ENCODE peak calls at places on chromosome 4, in ten cellular contexts. One of them, this sample, is unnamed.

GRCh38 chr4:137070614-137071013 is 461.7 kb downstream of the PCDH18 start:
- DNase-seq in endothelial cell: no peak
- DNase-seq in cardiac muscle cell: no peak
- DNase-seq in CD4-positive, alpha-beta T cell: no peak
- DNase-seq in prostate gland: no peak
- DNase-seq in mucosa of descending colon: peak
- DNase-seq in transverse colon: no peak
- DNase-seq in lower leg skin: no peak
- DNase-seq in left ventricle myocardium inferior: no peak
- DNase-seq in GM23338: peak
- DNase-seq in this sample: no peak

GRCh38 chr4:137968956-137969709 is 273.0 kb downstream of the SLC7A11 start:
- DNase-seq in endothelial cell: no peak
- DNase-seq in cardiac muscle cell: peak
- DNase-seq in CD4-positive, alpha-beta T cell: no peak
- DNase-seq in prostate gland: no peak
- DNase-seq in mucosa of descending colon: no peak
- DNase-seq in transverse colon: no peak
- DNase-seq in lower leg skin: no peak
- DNase-seq in left ventricle myocardium inferior: no peak
- DNase-seq in GM23338: no peak
- DNase-seq in this sample: no peak

GRCh38 chr4:48681856-48682255 is 98.2 kb downstream of the FRYL start:
- DNase-seq in endothelial cell: no peak
- DNase-seq in cardiac muscle cell: peak
- DNase-seq in CD4-positive, alpha-beta T cell: no peak
- DNase-seq in prostate gland: no peak
- DNase-seq in mucosa of descending colon: no peak
- DNase-seq in transverse colon: no peak
- DNase-seq in lower leg skin: no peak
- DNase-seq in left ventricle myocardium inferior: no peak
- DNase-seq in GM23338: peak
- DNase-seq in this sample: no peak

GRCh38 chr4:94457692-94458106 is 6.0 kb downstream of the PDLIM5 start:
- DNase-seq in endothelial cell: no peak
- DNase-seq in cardiac muscle cell: peak
- DNase-seq in CD4-positive, alpha-beta T cell: no peak
- DNase-seq in prostate gland: no peak
- DNase-seq in mucosa of descending colon: no peak
- DNase-seq in transverse colon: no peak
- DNase-seq in lower leg skin: no peak
- DNase-seq in left ventricle myocardium inferior: no peak
- DNase-seq in GM23338: peak
- DNase-seq in this sample: no peak

GRCh38 chr4:122894802-122895201 is 27.6 kb downstream of the NUDT6 start:
- DNase-seq in endothelial cell: no peak
- DNase-seq in cardiac muscle cell: no peak
- DNase-seq in CD4-positive, alpha-beta T cell: no peak
- DNase-seq in prostate gland: no peak
- DNase-seq in mucosa of descending colon: no peak
- DNase-seq in transverse colon: no peak
- DNase-seq in lower leg skin: no peak
- DNase-seq in left ventricle myocardium inferior: no peak
- DNase-seq in GM23338: no peak
- DNase-seq in this sample: no peak

GRCh38 chr4:89904524-89904923 is 9.9 kb downstream of the MMRN1 start:
- DNase-seq in endothelial cell: no peak
- DNase-seq in cardiac muscle cell: no peak
- DNase-seq in CD4-positive, alpha-beta T cell: no peak
- DNase-seq in prostate gland: no peak
- DNase-seq in mucosa of descending colon: no peak
- DNase-seq in transverse colon: no peak
- DNase-seq in lower leg skin: no peak
- DNase-seq in left ventricle myocardium inferior: no peak
- DNase-seq in GM23338: no peak
- DNase-seq in this sample: no peak

GRCh38 chr4:129994715-129995114 is 898.8 kb downstream of the C4orf33 start:
- DNase-seq in endothelial cell: no peak
- DNase-seq in cardiac muscle cell: no peak
- DNase-seq in CD4-positive, alpha-beta T cell: no peak
- DNase-seq in prostate gland: no peak
- DNase-seq in mucosa of descending colon: no peak
- DNase-seq in transverse colon: no peak
- DNase-seq in lower leg skin: no peak
- DNase-seq in left ventricle myocardium inferior: no peak
- DNase-seq in GM23338: no peak
- DNase-seq in this sample: no peak

GRCh38 chr4:38060829-38061431 is 100.7 kb downstream of the PTTG2 start:
- DNase-seq in endothelial cell: no peak
- DNase-seq in cardiac muscle cell: peak
- DNase-seq in CD4-positive, alpha-beta T cell: no peak
- DNase-seq in prostate gland: no peak
- DNase-seq in mucosa of descending colon: no peak
- DNase-seq in transverse colon: no peak
- DNase-seq in lower leg skin: no peak
- DNase-seq in left ventricle myocardium inferior: no peak
- DNase-seq in GM23338: no peak
- DNase-seq in this sample: no peak

GRCh38 chr4:113057891-113058290 is 8.4 kb downstream of the ANK2 start:
- DNase-seq in endothelial cell: no peak
- DNase-seq in cardiac muscle cell: no peak
- DNase-seq in CD4-positive, alpha-beta T cell: no peak
- DNase-seq in prostate gland: no peak
- DNase-seq in mucosa of descending colon: no peak
- DNase-seq in transverse colon: no peak
- DNase-seq in lower leg skin: no peak
- DNase-seq in left ventricle myocardium inferior: no peak
- DNase-seq in GM23338: no peak
- DNase-seq in this sample: no peak

GRCh38 chr4:46927201-46927600 is 18.2 kb upstream of the COX7B2 start:
- DNase-seq in endothelial cell: no peak
- DNase-seq in cardiac muscle cell: no peak
- DNase-seq in CD4-positive, alpha-beta T cell: no peak
- DNase-seq in prostate gland: no peak
- DNase-seq in mucosa of descending colon: no peak
- DNase-seq in transverse colon: no peak
- DNase-seq in lower leg skin: no peak
- DNase-seq in left ventricle myocardium inferior: no peak
- DNase-seq in GM23338: no peak
- DNase-seq in this sample: no peak

GRCh38 chr4:19329077-19329476 is 922.6 kb upstream of the SLIT2 start:
- DNase-seq in endothelial cell: no peak
- DNase-seq in cardiac muscle cell: no peak
- DNase-seq in CD4-positive, alpha-beta T cell: no peak
- DNase-seq in prostate gland: no peak
- DNase-seq in mucosa of descending colon: no peak
- DNase-seq in transverse colon: no peak
- DNase-seq in lower leg skin: no peak
- DNase-seq in left ventricle myocardium inferior: no peak
- DNase-seq in GM23338: no peak
- DNase-seq in this sample: no peak

GRCh38 chr4:159018062-159018629 is 84.7 kb upstream of the RAPGEF2 start:
- DNase-seq in endothelial cell: no peak
- DNase-seq in cardiac muscle cell: peak
- DNase-seq in CD4-positive, alpha-beta T cell: no peak
- DNase-seq in prostate gland: no peak
- DNase-seq in mucosa of descending colon: no peak
- DNase-seq in transverse colon: no peak
- DNase-seq in lower leg skin: no peak
- DNase-seq in left ventricle myocardium inferior: no peak
- DNase-seq in GM23338: no peak
- DNase-seq in this sample: no peak

GRCh38 chr4:52645315-52645714 is 13.8 kb downstream of the USP46 start:
- DNase-seq in endothelial cell: no peak
- DNase-seq in cardiac muscle cell: no peak
- DNase-seq in CD4-positive, alpha-beta T cell: no peak
- DNase-seq in prostate gland: no peak
- DNase-seq in mucosa of descending colon: no peak
- DNase-seq in transverse colon: no peak
- DNase-seq in lower leg skin: no peak
- DNase-seq in left ventricle myocardium inferior: no peak
- DNase-seq in GM23338: no peak
- DNase-seq in this sample: no peak

GRCh38 chr4:176303938-176304337 is 15.8 kb upstream of the SPCS3 start:
- DNase-seq in endothelial cell: no peak
- DNase-seq in cardiac muscle cell: no peak
- DNase-seq in CD4-positive, alpha-beta T cell: no peak
- DNase-seq in prostate gland: no peak
- DNase-seq in mucosa of descending colon: no peak
- DNase-seq in transverse colon: no peak
- DNase-seq in lower leg skin: no peak
- DNase-seq in left ventricle myocardium inferior: no peak
- DNase-seq in GM23338: peak
- DNase-seq in this sample: no peak

GRCh38 chr4:19735012-19735411 is 516.7 kb upstream of the SLIT2 start:
- DNase-seq in endothelial cell: no peak
- DNase-seq in cardiac muscle cell: peak
- DNase-seq in CD4-positive, alpha-beta T cell: no peak
- DNase-seq in prostate gland: no peak
- DNase-seq in mucosa of descending colon: no peak
- DNase-seq in transverse colon: no peak
- DNase-seq in lower leg skin: no peak
- DNase-seq in left ventricle myocardium inferior: no peak
- DNase-seq in GM23338: no peak
- DNase-seq in this sample: no peak

GRCh38 chr4:168832746-168833575 is 177.1 kb downstream of the CBR4 start:
- DNase-seq in endothelial cell: peak
- DNase-seq in cardiac muscle cell: no peak
- DNase-seq in CD4-positive, alpha-beta T cell: no peak
- DNase-seq in prostate gland: peak
- DNase-seq in mucosa of descending colon: peak
- DNase-seq in transverse colon: peak
- DNase-seq in lower leg skin: peak
- DNase-seq in left ventricle myocardium inferior: peak
- DNase-seq in GM23338: peak
- DNase-seq in this sample: no peak

GRCh38 chr4:57102050-57102564 is 8.1 kb downstream of the IGFBP7 start:
- DNase-seq in endothelial cell: no peak
- DNase-seq in cardiac muscle cell: peak
- DNase-seq in CD4-positive, alpha-beta T cell: no peak
- DNase-seq in prostate gland: no peak
- DNase-seq in mucosa of descending colon: no peak
- DNase-seq in transverse colon: peak
- DNase-seq in lower leg skin: no peak
- DNase-seq in left ventricle myocardium inferior: peak
- DNase-seq in GM23338: no peak
- DNase-seq in this sample: no peak

DNA sequence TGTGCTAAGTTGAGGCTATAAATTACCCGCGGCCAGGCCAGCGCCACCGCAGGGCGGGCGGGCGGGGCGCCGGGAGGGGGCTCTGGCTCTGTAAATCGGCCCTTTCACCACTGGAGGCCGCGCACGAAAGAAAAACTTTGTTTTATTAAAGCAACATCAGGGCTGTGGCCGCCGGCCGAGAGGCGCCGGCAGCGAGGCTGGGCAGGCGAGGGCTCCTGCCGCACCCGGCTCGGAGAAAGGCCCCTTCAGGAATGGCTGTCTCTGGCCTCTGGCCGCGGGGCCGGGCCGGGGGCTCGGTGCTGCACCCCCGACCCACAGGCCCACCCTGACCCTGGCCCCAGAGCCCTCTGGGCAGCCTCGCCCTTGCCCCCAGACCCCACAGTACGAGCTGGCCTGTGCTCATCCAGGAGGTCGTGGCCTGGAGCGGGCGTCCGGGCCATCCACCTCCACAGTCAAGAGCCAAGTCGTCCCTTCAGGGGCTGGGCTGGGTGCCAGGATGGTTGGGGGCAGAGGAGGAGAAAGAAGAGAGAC is 29.5 kb upstream of the FGFR3 start:
- DNase-seq in endothelial cell: no peak
- DNase-seq in cardiac muscle cell: peak
- DNase-seq in CD4-positive, alpha-beta T cell: no peak
- DNase-seq in prostate gland: no peak
- DNase-seq in mucosa of descending colon: no peak
- DNase-seq in transverse colon: peak
- DNase-seq in lower leg skin: no peak
- DNase-seq in left ventricle myocardium inferior: no peak
- DNase-seq in GM23338: no peak
- DNase-seq in this sample: no peak
- TF ChIP-seq CTCF in endothelial cell: no peak
- TF ChIP-seq CTCF in cardiac muscle cell: peak
- TF ChIP-seq CTCF in CD4-positive, alpha-beta T cell: no peak
- TF ChIP-seq CTCF in prostate gland: no peak
- TF ChIP-seq CTCF in mucosa of descending colon: no peak
- TF ChIP-seq CTCF in transverse colon: peak
- TF ChIP-seq CTCF in lower leg skin: no peak
- TF ChIP-seq CTCF in left ventricle myocardium inferior: peak
- TF ChIP-seq CTCF in GM23338: no peak
- TF ChIP-seq CTCF in this sample: peak

DNA sequence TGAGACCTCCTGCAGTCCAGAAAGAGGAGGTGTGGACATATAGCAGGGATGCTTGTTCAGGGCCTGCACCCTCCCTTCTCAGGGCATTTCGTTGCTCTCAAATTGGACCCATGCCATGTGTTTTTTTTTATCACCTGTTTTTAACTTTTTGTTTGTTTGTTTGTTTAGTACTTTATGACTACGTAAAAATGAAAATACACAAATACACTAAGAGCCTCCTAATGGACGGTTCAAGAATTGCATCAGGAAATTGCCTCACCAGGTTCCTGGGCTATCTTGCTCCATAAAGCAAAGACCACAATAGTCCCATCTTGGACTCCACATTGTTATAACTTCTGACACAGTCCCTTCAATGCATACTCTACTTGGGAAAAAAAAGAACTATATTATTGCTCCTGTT is 1685.9 kb upstream of the TENM3 start:
- DNase-seq in endothelial cell: no peak
- DNase-seq in cardiac muscle cell: no peak
- DNase-seq in CD4-positive, alpha-beta T cell: no peak
- DNase-seq in prostate gland: no peak
- DNase-seq in mucosa of descending colon: no peak
- DNase-seq in transverse colon: no peak
- DNase-seq in lower leg skin: no peak
- DNase-seq in left ventricle myocardium inferior: no peak
- DNase-seq in GM23338: peak
- DNase-seq in this sample: no peak
- TF ChIP-seq CTCF in endothelial cell: peak
- TF ChIP-seq CTCF in cardiac muscle cell: no peak
- TF ChIP-seq CTCF in CD4-positive, alpha-beta T cell: no peak
- TF ChIP-seq CTCF in prostate gland: no peak
- TF ChIP-seq CTCF in mucosa of descending colon: no peak
- TF ChIP-seq CTCF in transverse colon: no peak
- TF ChIP-seq CTCF in lower leg skin: no peak
- TF ChIP-seq CTCF in left ventricle myocardium inferior: no peak
- TF ChIP-seq CTCF in GM23338: peak
- TF ChIP-seq CTCF in this sample: no peak

GRCh38 chr4:183073838-183074145 is 25.3 kb upstream of the WWC2 start:
- DNase-seq in endothelial cell: no peak
- DNase-seq in cardiac muscle cell: no peak
- DNase-seq in CD4-positive, alpha-beta T cell: no peak
- DNase-seq in prostate gland: no peak
- DNase-seq in mucosa of descending colon: no peak
- DNase-seq in transverse colon: no peak
- DNase-seq in lower leg skin: no peak
- DNase-seq in left ventricle myocardium inferior: no peak
- DNase-seq in GM23338: no peak
- DNase-seq in this sample: no peak
- TF ChIP-seq CTCF in endothelial cell: peak
- TF ChIP-seq CTCF in cardiac muscle cell: no peak
- TF ChIP-seq CTCF in CD4-positive, alpha-beta T cell: no peak
- TF ChIP-seq CTCF in prostate gland: no peak
- TF ChIP-seq CTCF in mucosa of descending colon: no peak
- TF ChIP-seq CTCF in transverse colon: no peak
- TF ChIP-seq CTCF in lower leg skin: no peak
- TF ChIP-seq CTCF in left ventricle myocardium inferior: no peak
- TF ChIP-seq CTCF in GM23338: no peak
- TF ChIP-seq CTCF in this sample: no peak

GRCh38 chr4:5156677-5157076 is 105.4 kb downstream of the STK32B start:
- DNase-seq in endothelial cell: no peak
- DNase-seq in cardiac muscle cell: no peak
- DNase-seq in CD4-positive, alpha-beta T cell: no peak
- DNase-seq in prostate gland: no peak
- DNase-seq in mucosa of descending colon: no peak
- DNase-seq in transverse colon: no peak
- DNase-seq in lower leg skin: no peak
- DNase-seq in left ventricle myocardium inferior: no peak
- DNase-seq in GM23338: no peak
- DNase-seq in this sample: peak
- TF ChIP-seq CTCF in endothelial cell: no peak
- TF ChIP-seq CTCF in cardiac muscle cell: no peak
- TF ChIP-seq CTCF in CD4-positive, alpha-beta T cell: no peak
- TF ChIP-seq CTCF in prostate gland: no peak
- TF ChIP-seq CTCF in mucosa of descending colon: no peak
- TF ChIP-seq CTCF in transverse colon: no peak
- TF ChIP-seq CTCF in lower leg skin: no peak
- TF ChIP-seq CTCF in left ventricle myocardium inferior: no peak
- TF ChIP-seq CTCF in GM23338: no peak
- TF ChIP-seq CTCF in this sample: no peak